ENCODE peak calls at places on chromosomes 4 and X, in four cellular contexts. N, R, M and X are unnamed samples.

GRCh38 chrX:118495958-118496762 is 545 bp downstream of the DOCK11 start:
- DNase-seq in M (peak; percentile 76), N (peak; percentile 58), R (peak; percentile 29), X (no peak)

GRCh38 chr4:124753941-124754581 is 41.5 kb upstream of the ANKRD50 start:
- DNase-seq in R (no peak), N (no peak), M (no peak), X (no peak)

GRCh38 chr4:70624226-70624793 is 4.2 kb upstream of the ENAM start:
- DNase-seq in M (no peak), R (no peak), N (no peak), X (no peak)

GRCh38 chr4:12445711-12446110 is 1017.0 kb upstream of the HS3ST1 start:
- DNase-seq in R (no peak), M (no peak), N (no peak), X (no peak)

GRCh38 chr4:173420324-173420752 is 21.4 kb upstream of the SCRG1 start:
- DNase-seq in R (no peak), M (no peak), N (peak; percentile 29), X (no peak)

GRCh38 chr4:42750831-42751230 is 93.9 kb upstream of the ATP8A1 start:
- DNase-seq in N (no peak), R (no peak), M (no peak), X (no peak)

GRCh38 chr4:654526-654845 is 19.6 kb downstream of the ATP5ME start:
- DNase-seq in N (no peak), M (no peak), R (no peak), X (no peak)

GRCh38 chr4:176400816-176401461 is 81.2 kb downstream of the SPCS3 start:
- DNase-seq in R (no peak), M (no peak), N (no peak), X (no peak)

GRCh38 chr4:25351777-25352421 is 25.2 kb upstream of the ANAPC4 start:
- DNase-seq in M (no peak), N (no peak), R (no peak), X (no peak)

GRCh38 chr4:61443813-61444510 is 243.8 kb downstream of the ADGRL3 start:
- DNase-seq in R (no peak), M (no peak), N (no peak), X (no peak)

GRCh38 chr4:74426101-74426500 is 18.8 kb upstream of the AREG start:
- DNase-seq in R (no peak), M (no peak), N (no peak), X (no peak)

GRCh38 chr4:148618856-148619255 is 176.6 kb upstream of the NR3C2 start:
- DNase-seq in R (no peak), M (no peak), N (no peak), X (no peak)

GRCh38 chr4:110480031-110480549 is 4.1 kb downstream of the ENPEP start:
- DNase-seq in R (no peak), N (no peak), M (no peak), X (no peak)

GRCh38 chrX:134025986-134026731 is 40.8 kb upstream of the GPC3 start:
- DNase-seq in N (no peak), M (no peak), R (no peak), X (no peak)

GRCh38 chr4:48261288-48261687 is 8.3 kb downstream of the TEC start:
- DNase-seq in M (no peak), R (no peak), N (no peak), X (no peak)

GRCh38 chr4:79763486-79764075 is 309.4 kb downstream of the ANTXR2 start:
- DNase-seq in M (no peak), R (no peak), N (no peak), X (no peak)

GRCh38 chr4:29037501-29037900 is 1682.7 kb upstream of the PCDH7 start:
- DNase-seq in N (no peak), M (no peak), R (no peak), X (no peak)

GRCh38 chrX:52923781-52924241 is 26.7 kb downstream of the FAM156B start:
- DNase-seq in M (no peak), R (no peak), N (no peak), X (no peak)

GRCh38 chrX:133085785-133086184 is 11.1 kb downstream of the USP26 start:
- DNase-seq in N (no peak), M (no peak), R (no peak), X (no peak)

GRCh38 chrX:115616943-115617563 is 56.1 kb downstream of the PLS3 start:
- DNase-seq in M (no peak), R (no peak), N (peak; percentile 50), X (no peak)

GRCh38 chrX:85140963-85141362 is 102.6 kb downstream of the SATL1 start:
- DNase-seq in N (no peak), M (no peak), R (no peak), X (no peak)

GRCh38 chr4:140250989-140251552 is 97.1 kb upstream of the MAML3 start:
- DNase-seq in M (no peak), R (no peak), N (no peak), X (no peak)

GRCh38 chr4:151573945-151574344 is 165.0 kb downstream of the FHIP1A start:
- DNase-seq in N (no peak), R (peak; percentile 45), M (no peak), X (no peak)

GRCh38 chr4:118816538-118817177 is 19.3 kb downstream of the SEC24D start:
- DNase-seq in N (no peak), M (no peak), R (no peak), X (no peak)

GRCh38 chrX:123223409-123223808 is 39.3 kb downstream of the GRIA3 start:
- DNase-seq in M (no peak), R (no peak), N (no peak), X (no peak)

GRCh38 chr4:83731609-83732008 is 195.7 kb downstream of the GPAT3 start:
- DNase-seq in M (no peak), R (no peak), N (no peak), X (no peak)

GRCh38 chr4:99855677-99856076 is 38.5 kb downstream of the LAMTOR3 start:
- DNase-seq in M (no peak), N (peak; percentile 32), R (no peak), X (no peak)

GRCh38 chrX:46626566-46626965 is 53.0 kb downstream of the CHST7 start:
- DNase-seq in N (no peak), M (no peak), R (peak; percentile 23), X (no peak)

GRCh38 chr4:64799751-64800150 is 390.5 kb upstream of the TECRL start:
- DNase-seq in M (no peak), R (no peak), N (no peak), X (no peak)

GRCh38 chr4:82711158-82711785 is 87.3 kb downstream of the SCD5 start:
- DNase-seq in N (no peak), R (no peak), M (no peak), X (no peak)

GRCh38 chr4:3210467-3210866 is 38.5 kb upstream of the MSANTD1 start:
- DNase-seq in R (no peak), N (no peak), M (no peak), X (peak; percentile 1)

GRCh38 chrX:24221872-24222271 is 72.3 kb downstream of the ZFX start:
- DNase-seq in R (no peak), M (no peak), N (no peak), X (no peak)

DNA sequence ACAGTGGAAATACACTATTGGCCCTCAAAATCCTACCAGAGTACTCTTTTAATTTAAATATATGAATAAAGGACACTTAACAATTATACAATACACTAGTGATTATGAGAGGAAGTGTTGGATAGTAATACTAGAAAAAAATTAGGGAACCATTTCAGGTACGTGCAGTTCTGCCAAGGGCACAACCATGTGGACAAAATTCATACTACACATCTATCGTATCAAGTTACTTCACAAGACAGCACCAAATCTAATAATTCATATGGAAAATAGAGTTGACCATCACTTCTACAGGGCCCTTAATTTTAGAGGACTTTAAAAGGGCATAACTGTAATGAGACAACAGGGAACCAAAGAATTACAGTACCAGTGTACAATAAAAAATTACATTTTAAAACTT is 69.2 kb upstream of the ZCCHC13 start:
- DNase-seq in R (no peak), M (no peak), N (no peak), X (no peak)
- TF ChIP-seq CTCF in R (no peak), M (no peak), N (no peak), X (no peak)

GRCh38 chrX:11117751-11118150 is 6.6 kb downstream of the HCCS start:
- DNase-seq in M (no peak), N (no peak), R (no peak), X (no peak)
- TF ChIP-seq CTCF in M (no peak), N (no peak), R (no peak), X (no peak)

DNA sequence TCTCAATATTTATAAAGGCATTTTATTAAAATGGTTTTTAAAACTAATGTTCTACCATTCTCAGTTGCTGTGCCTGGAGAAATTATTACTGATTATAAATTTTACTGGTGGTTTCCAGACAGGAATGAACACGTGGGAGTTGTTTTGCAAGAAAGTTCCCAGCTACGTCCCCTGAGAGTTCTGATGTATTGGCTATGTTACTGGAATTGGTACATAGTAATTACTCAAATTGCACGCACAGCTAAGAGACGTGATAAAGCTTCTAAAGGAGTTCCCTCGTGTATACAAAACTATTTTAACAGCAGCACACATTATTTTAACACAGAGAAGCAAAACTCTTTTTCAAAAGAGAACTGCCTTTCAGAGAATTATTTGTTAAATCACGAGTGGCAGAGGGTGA is 292.2 kb downstream of the NLGN4X start:
- DNase-seq in M (no peak), N (no peak), R (no peak), X (no peak)
- TF ChIP-seq CTCF in M (no peak), N (no peak), R (no peak), X (no peak)

GRCh38 chrX:47723689-47724088 is 64.7 kb upstream of the UXT start:
- DNase-seq in M (no peak), R (no peak), N (peak; percentile 27), X (no peak)
- TF ChIP-seq CTCF in M (no peak), R (no peak), N (peak; percentile 14), X (no peak)

GRCh38 chr4:23873717-23874535 is 15.9 kb downstream of the PPARGC1A start:
- DNase-seq in R (no peak), N (no peak), M (no peak), X (no peak)

GRCh38 chr4:23866450-23866849 is 23.4 kb downstream of the PPARGC1A start:
- DNase-seq in R (no peak), N (no peak), M (no peak), X (no peak)

GRCh38 chr4:23874536-23874901 is 15.3 kb downstream of the PPARGC1A start:
- DNase-seq in N (no peak), M (no peak), R (no peak), X (no peak)

GRCh38 chr4:23875317-23875716 is 14.5 kb downstream of the PPARGC1A start:
- DNase-seq in R (no peak), N (no peak), M (no peak), X (no peak)

GRCh38 chr4:23871420-23871819 is 18.4 kb downstream of the PPARGC1A start:
- DNase-seq in M (no peak), N (no peak), R (no peak), X (no peak)
- TF ChIP-seq CTCF in M (no peak), N (no peak), R (no peak), X (no peak)

DNA sequence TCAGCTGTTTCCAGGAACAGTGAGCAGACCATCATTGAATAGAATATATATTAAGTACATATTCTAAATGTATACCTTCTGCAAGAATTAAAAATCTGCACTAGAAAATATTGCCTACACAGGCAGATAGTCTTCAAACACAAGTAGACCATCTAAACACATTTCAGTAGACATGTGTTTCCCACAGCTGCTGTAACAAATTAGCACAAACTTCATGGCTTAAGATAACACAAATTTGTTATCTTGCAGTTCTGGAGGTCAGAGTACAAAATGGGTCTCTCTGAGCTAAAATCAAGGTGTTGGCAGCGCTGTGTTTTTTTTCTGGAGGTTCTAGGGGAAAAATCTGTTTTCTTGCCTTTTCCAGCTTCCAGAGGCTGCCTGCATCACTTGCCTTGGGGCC is 42.7 kb downstream of the SH3RF1 start:
- DNase-seq in R (no peak), N (no peak), M (no peak), X (no peak)
- TF ChIP-seq CTCF in R (no peak), N (no peak), M (no peak), X (no peak)